ENCODE peak calls at places on chromosome X, in four cellular contexts. X is EL; Z is breast epithelium; I is activated CD4-positive, alpha-beta T cell treated with anti-CD3 and anti-CD28 coated beads for 4 hours. O is an unnamed sample.

GRCh38 chrX:4550018-4550417 is 836.6 kb upstream of the PRKX start:
- DNase-seq in X (no peak), Z (no peak), I (no peak), O (no peak)

GRCh38 chrX:34881671-34882070 is 60.9 kb upstream of the FAM47B start:
- DNase-seq in Z (no peak), X (no peak), I (no peak), O (no peak)

GRCh38 chrX:18119856-18120255 is 100.8 kb downstream of the BEND2 start:
- DNase-seq in X (no peak), Z (no peak), I (no peak), O (no peak)

GRCh38 chrX:129980540-129981206 is 1.8 kb upstream of the BCORL1 start:
- DNase-seq in X (peak), Z (no peak), I (peak), O (no peak)

GRCh38 chrX:111634823-111635410 is 46.1 kb upstream of the ALG13 start:
- DNase-seq in X (no peak), Z (no peak), I (no peak), O (no peak)

GRCh38 chrX:44873415-44874270 is 655 bp downstream of the KDM6A start:
- DNase-seq in Z (peak), I (peak), X (peak), O (peak)

GRCh38 chrX:124342174-124342867 is 4.0 kb upstream of the SH2D1A start:
- DNase-seq in Z (no peak), X (no peak), I (no peak), O (no peak)

GRCh38 chrX:104566921-104567501 is 1.0 kb downstream of the IL1RAPL2 start:
- DNase-seq in Z (no peak), I (no peak), X (no peak), O (no peak)

GRCh38 chrX:154136627-154137161 is 7.3 kb upstream of the OPN1LW start:
- DNase-seq in Z (peak), X (peak), I (peak), O (peak)

GRCh38 chrX:132489256-132490085 is 633 bp upstream of the MBNL3 start:
- DNase-seq in Z (peak), X (peak), I (peak), O (no peak)

GRCh38 chrX:143664302-143664701 is 28.4 kb upstream of the SLITRK4 start:
- DNase-seq in Z (no peak), I (no peak), X (peak), O (no peak)

GRCh38 chrX:63784902-63785692 is at the start of gene ARHGEF9:
- DNase-seq in X (peak), I (no peak), Z (no peak), O (no peak)

GRCh38 chrX:110414273-110414672 is 55.6 kb downstream of the RTL9 start:
- DNase-seq in X (no peak), Z (no peak), I (no peak), O (no peak)

GRCh38 chrX:5730561-5730960 is 498.1 kb downstream of the NLGN4X start:
- DNase-seq in Z (no peak), I (no peak), X (no peak), O (no peak)

GRCh38 chrX:43560247-43560946 is 95.7 kb upstream of the MAOA start:
- DNase-seq in I (no peak), Z (no peak), X (no peak), O (no peak)

GRCh38 chrX:44935172-44935571 is 62.2 kb downstream of the KDM6A start:
- DNase-seq in X (no peak), I (no peak), Z (no peak), O (no peak)

GRCh38 chrX:44580466-44580865 is 37.8 kb upstream of the FUNDC1 start:
- DNase-seq in X (peak), I (no peak), Z (no peak), O (no peak)

GRCh38 chrX:138847930-138848329 is 136.4 kb upstream of the FGF13 start:
- DNase-seq in Z (no peak), X (no peak), I (no peak), O (no peak)

GRCh38 chrX:67004451-67004850 is 365.6 kb upstream of the EDA2R start:
- DNase-seq in X (no peak), Z (no peak), I (no peak), O (no peak)

GRCh38 chrX:31522760-31523159 is 450.9 kb upstream of the FTHL17 start:
- DNase-seq in X (no peak), Z (no peak), I (no peak), O (no peak)

GRCh38 chrX:133923548-133923947 is 61.8 kb downstream of the GPC3 start:
- DNase-seq in I (no peak), X (no peak), Z (no peak), O (no peak)

GRCh38 chrX:47562615-47563243 is 1.7 kb downstream of the ARAF start:
- DNase-seq in I (no peak), X (peak), Z (no peak), O (no peak)

GRCh38 chrX:17082831-17083230 is 136.4 kb downstream of the REPS2 start:
- DNase-seq in X (no peak), Z (no peak), I (no peak), O (no peak)

GRCh38 chrX:40473460-40474204 is 107.1 kb upstream of the ATP6AP2 start:
- DNase-seq in I (no peak), X (no peak), Z (no peak), O (no peak)

GRCh38 chrX:21723097-21723496 is 34.8 kb downstream of the SMPX start:
- DNase-seq in I (no peak), X (no peak), Z (no peak), O (no peak)

GRCh38 chrX:24493740-24494543 is 28.9 kb downstream of the PDK3 start:
- DNase-seq in I (no peak), X (no peak), Z (no peak), O (no peak)

GRCh38 chrX:107894038-107894437 is 68.4 kb downstream of the MID2 start:
- DNase-seq in Z (no peak), X (peak), I (peak), O (no peak)

GRCh38 chrX:48035891-48036290 is 29.1 kb downstream of the SPACA5 start:
- DNase-seq in I (no peak), X (no peak), Z (no peak), O (no peak)

GRCh38 chrX:115952417-115953092 is 218.0 kb upstream of the AGTR2 start:
- DNase-seq in X (no peak), Z (no peak), I (no peak), O (no peak)

O was measured in ascending aorta.